ENCODE peak calls at places on chromosomes 2 and 18, in five cellular contexts. N is A549, T is heart left ventricle, S is GM12878, V is upper lobe of left lung. P is an unnamed sample.

GRCh38 chr2:160379399-160379798 is 114.2 kb downstream of the RBMS1 start:
- DNase-seq in T (no peak), N (no peak), V (no peak), S (no peak), P (no peak)

GRCh38 chr2:235534608-235535422 is 41.0 kb downstream of the AGAP1 start:
- DNase-seq in N (no peak), T (peak; percentile 14), V (no peak), S (no peak), P (no peak)

GRCh38 chr2:181566643-181567042 is 90.3 kb downstream of the CERKL start:
- DNase-seq in V (no peak), S (no peak), N (no peak), T (no peak), P (no peak)

GRCh38 chr2:238722181-238722580 is 125.7 kb upstream of the TWIST2 start:
- DNase-seq in V (no peak), S (no peak), N (no peak), T (no peak), P (no peak)

GRCh38 chr18:61400714-61401113 is 67.5 kb downstream of the CDH20 start:
- DNase-seq in T (no peak), S (no peak), V (no peak), N (no peak), P (no peak)

GRCh38 chr18:79611040-79611681 is 68.4 kb upstream of the CTDP1 start:
- DNase-seq in S (no peak), V (peak; percentile 9), N (no peak), T (no peak), P (no peak)

GRCh38 chr2:219638948-219639341 is 11.5 kb downstream of the SLC4A3 start:
- DNase-seq in N (no peak), T (no peak), V (no peak), S (no peak), P (no peak)

GRCh38 chr2:137912358-137912757 is 51.9 kb upstream of the HNMT start:
- DNase-seq in S (peak; percentile 11), N (no peak), V (no peak), T (no peak), P (no peak)

GRCh38 chr2:168718622-168719021 is 83.8 kb upstream of the NOSTRIN start:
- DNase-seq in N (no peak), T (no peak), V (no peak), S (no peak), P (no peak)

GRCh38 chr2:167103028-167103756 is 214.9 kb downstream of the XIRP2 start:
- DNase-seq in V (no peak), T (no peak), S (no peak), N (no peak), P (no peak)

GRCh38 chr18:8659609-8660242 is 45.6 kb upstream of the MTCL1 start:
- DNase-seq in T (no peak), V (no peak), N (no peak), S (no peak), P (peak; percentile 87)

GRCh38 chr18:13516855-13517254 is 209.5 kb downstream of the FAM210A start:
- DNase-seq in N (no peak), T (no peak), S (no peak), V (no peak), P (no peak)

GRCh38 chr18:31513189-31513907 is 15.4 kb downstream of the DSG2 start:
- DNase-seq in N (peak; percentile 32), V (no peak), S (no peak), T (no peak), P (no peak)

GRCh38 chr2:237629188-237629534 is 1.8 kb downstream of the LRRFIP1 start:
- DNase-seq in N (no peak), S (no peak), T (no peak), V (no peak), P (no peak)

GRCh38 chr18:9068346-9068745 is 34.2 kb upstream of the NDUFV2 start:
- DNase-seq in V (no peak), N (no peak), T (no peak), S (no peak), P (no peak)

GRCh38 chr2:20624884-20625485 is 25.9 kb downstream of the HS1BP3 start:
- DNase-seq in S (no peak), T (peak; percentile 22), V (no peak), N (no peak), P (no peak)

GRCh38 chr2:176080540-176081355 is 3.0 kb downstream of the EVX2 start:
- DNase-seq in T (peak; percentile 56), N (no peak), S (no peak), V (no peak), P (no peak)

GRCh38 chr2:203688798-203689197 is 17.6 kb upstream of the CD28 start:
- DNase-seq in N (no peak), S (peak; percentile 68), T (peak; percentile 75), V (peak; percentile 33), P (no peak)

GRCh38 chr2:127208313-127208712 is 11.8 kb downstream of the CYP27C1 start:
- DNase-seq in S (no peak), T (no peak), N (no peak), V (no peak), P (no peak)

GRCh38 chr18:44679056-44679911 is 1.4 kb upstream of the SETBP1 start:
- DNase-seq in V (peak; percentile 87), S (no peak), T (peak; percentile 89), N (peak; percentile 78), P (peak; percentile 90)

GRCh38 chr2:176178271-176178806 is 10.1 kb upstream of the HOXD1 start:
- DNase-seq in T (no peak), S (no peak), N (no peak), V (no peak), P (no peak)

GRCh38 chr2:118492335-118492734 is 355.1 kb downstream of the EN1 start:
- DNase-seq in N (no peak), T (no peak), S (no peak), V (no peak), P (no peak)

GRCh38 chr2:98464772-98465310 is 20.2 kb downstream of the INPP4A start:
- DNase-seq in N (no peak), V (peak; percentile 72), S (peak; percentile 98), T (no peak), P (no peak)

GRCh38 chr2:68190991-68191731 is 33.5 kb downstream of the PNO1 start:
- DNase-seq in S (no peak), N (peak; percentile 31), T (no peak), V (no peak), P (no peak)

GRCh38 chr2:236562434-236562833 is 7.2 kb upstream of the ACKR3 start:
- DNase-seq in S (no peak), T (no peak), N (peak; percentile 26), V (no peak), P (peak; percentile 71)

GRCh38 chr2:192190474-192190873 is 4.3 kb downstream of the TMEFF2 start:
- DNase-seq in N (peak; percentile 4), V (no peak), T (no peak), S (no peak), P (no peak)

GRCh38 chr2:15984367-15985255 is 44.3 kb downstream of the MYCN start:
- DNase-seq in S (no peak), T (no peak), V (no peak), N (no peak), P (peak; percentile 44)

GRCh38 chr18:26418225-26418624 is 130.1 kb downstream of the KCTD1 start:
- DNase-seq in T (no peak), V (no peak), N (no peak), S (no peak), P (no peak)

GRCh38 chr2:40115348-40115747 is 336.3 kb upstream of the THUMPD2 start:
- DNase-seq in S (no peak), T (no peak), V (no peak), N (no peak), P (no peak)

GRCh38 chr2:12930382-12930781 is 213.6 kb downstream of the TRIB2 start:
- DNase-seq in T (no peak), V (no peak), N (no peak), S (no peak), P (no peak)

GRCh38 chr18:47251289-47252120 is at the start of gene SKOR2:
- DNase-seq in T (peak; percentile 43), V (no peak), S (no peak), N (no peak), P (no peak)

GRCh38 chr2:75561566-75562512 is 1.1 kb upstream of the EVA1A start:
- DNase-seq in S (no peak), T (no peak), N (no peak), V (peak; percentile 31), P (no peak)

GRCh38 chr2:189783927-189784867 is at the start of the genes ORMDL1 and PMS1:
- DNase-seq in T (peak; percentile 98), V (peak; percentile 98), S (peak; percentile 86), N (peak; percentile 82), P (peak; percentile 96)
- TF ChIP-seq POLR2A in T (no peak), V (peak; percentile 69), S (peak; percentile 99), N (peak; percentile 78), P (peak; percentile 92)

GRCh38 chr2:148701039-148701438 is 56.5 kb downstream of the EPC2 start:
- DNase-seq in N (no peak), T (no peak), V (no peak), S (no peak), P (no peak)
- H3K9me3 ChIP-seq in N (peaks cover 25% of the 10 kb centered on the region), T (peaks cover 44% of the 10 kb centered on the region), V (no peaks in the 10 kb centered on the region), S (peaks cover 8% of the 10 kb centered on the region), P (no peaks in the 10 kb centered on the region)

GRCh38 chr2:161991991-161992390 is 82.0 kb downstream of the DPP4 start:
- DNase-seq in S (no peak), V (no peak), T (no peak), N (no peak), P (no peak)
- H3K4me1 ChIP-seq in S (peaks cover 7% of the 10 kb centered on the region), V (peaks cover 3% of the 10 kb centered on the region), T (no peaks in the 10 kb centered on the region), N (peaks cover 8% of the 10 kb centered on the region), P (no peaks in the 10 kb centered on the region)

GRCh38 chr2:37585295-37585908 is 86.0 kb downstream of the CDC42EP3 start:
- DNase-seq in S (no peak), T (no peak), V (peak; percentile 53), N (no peak), P (no peak)
- TF ChIP-seq POLR2A in S (peak; percentile 31), T (no peak), V (no peak), N (no peak), P (no peak)

DNA sequence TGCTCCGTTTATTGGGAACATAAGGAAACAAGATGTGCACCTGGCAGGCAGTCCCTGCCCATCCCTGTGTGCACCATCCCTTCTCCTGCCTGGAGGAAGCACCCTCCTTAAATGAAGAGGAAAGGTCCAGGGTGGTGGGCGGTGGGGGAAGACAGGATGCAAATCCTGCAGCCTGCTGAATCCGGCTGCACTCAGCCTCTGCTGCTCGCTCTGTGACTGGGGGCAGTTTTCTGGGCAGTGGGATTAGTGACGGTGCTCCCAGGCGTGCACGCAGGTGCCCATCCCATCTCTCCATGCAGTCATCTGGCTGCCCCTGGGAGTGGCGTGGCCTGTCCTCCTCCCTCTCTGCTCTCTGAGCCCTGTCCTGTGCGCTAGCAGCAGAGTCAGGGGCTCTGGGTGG is 371.3 kb upstream of the MYT1L start:
- DNase-seq in S (no peak), N (no peak), V (no peak), T (no peak), P (no peak)
- H3K9me3 ChIP-seq in S (no peaks in the 10 kb centered on the region), N (no peaks in the 10 kb centered on the region), V (no peaks in the 10 kb centered on the region), T (no peaks in the 10 kb centered on the region), P (no peaks in the 10 kb centered on the region)

GRCh38 chr2:111702119-111702808 is 181.7 kb downstream of the ANAPC1 start:
- DNase-seq in N (peak; percentile 75), V (peak; percentile 46), S (no peak), T (no peak), P (no peak)
- H3K4me1 ChIP-seq in N (peaks cover 66% of the 10 kb centered on the region), V (peaks cover 35% of the 10 kb centered on the region), S (peaks cover 23% of the 10 kb centered on the region), T (peaks cover 12% of the 10 kb centered on the region), P (peaks cover 53% of the 10 kb centered on the region)

P was measured in thyroid gland.